ENCODE peak calls at places on chromosomes 11 and 22, in eight cellular contexts. D, T, P, A, Z, H, C and R are unnamed samples.

GRCh38 chr11:65150513-65151271 is 16.4 kb upstream of the SYVN1 start:
- DNase-seq in T (no peak), H (peak; percentile 18), A (peak; percentile 91), C (peak; percentile 98), D (peak; percentile 90), Z (peak; percentile 58), P (peak; percentile 9), R (peak; percentile 45)

GRCh38 chr22:36613958-36614357 is 85.0 kb upstream of the EIF3D start:
- DNase-seq in P (no peak), T (no peak), A (no peak), H (no peak), C (no peak), Z (peak; percentile 9), D (peak; percentile 37), R (no peak)

GRCh38 chr11:69104856-69105395 is 50.8 kb upstream of the SMIM38 start:
- DNase-seq in A (no peak), D (no peak), T (no peak), Z (no peak), C (no peak), P (no peak), H (no peak), R (no peak)

GRCh38 chr11:119488256-119488995 is 65.5 kb upstream of the THY1 start:
- DNase-seq in Z (no peak), P (no peak), C (no peak), D (no peak), T (peak; percentile 8), A (no peak), H (no peak), R (no peak)

GRCh38 chr11:99670268-99670667 is 649.5 kb downstream of the CNTN5 start:
- DNase-seq in C (no peak), P (no peak), Z (no peak), A (no peak), D (no peak), H (no peak), T (peak; percentile 50), R (no peak)

GRCh38 chr11:100761806-100762205 is 74.7 kb downstream of the ARHGAP42 start:
- DNase-seq in H (no peak), P (peak; percentile 16), A (no peak), C (no peak), D (no peak), T (peak; percentile 44), Z (no peak), R (no peak)

GRCh38 chr11:61891331-61892084 is at the start of gene FADS3:
- DNase-seq in T (peak; percentile 90), C (peak; percentile 96), H (peak; percentile 73), A (peak; percentile 65), Z (peak; percentile 70), D (peak; percentile 65), P (peak; percentile 52), R (peak; percentile 35)

GRCh38 chr11:612201-612960 is 3.4 kb downstream of the IRF7 start:
- DNase-seq in H (no peak), A (peak; percentile 41), Z (peak; percentile 28), P (no peak), D (no peak), C (peak; percentile 53), T (peak; percentile 80), R (no peak)

GRCh38 chr11:3147257-3147619 is 17.9 kb downstream of the OSBPL5 start:
- DNase-seq in A (no peak), C (no peak), H (no peak), D (no peak), Z (no peak), T (no peak), P (no peak), R (no peak)

GRCh38 chr11:71977743-71978418 is 20.8 kb upstream of the IL18BP start:
- DNase-seq in P (peak; percentile 45), D (peak; percentile 33), Z (peak; percentile 41), C (peak; percentile 81), H (peak; percentile 48), A (peak; percentile 89), T (no peak), R (peak; percentile 56)

GRCh38 chr11:88175004-88175706 is at the start of gene RAB38:
- DNase-seq in P (no peak), A (peak; percentile 68), H (peak; percentile 18), C (no peak), Z (no peak), D (no peak), T (peak; percentile 66), R (peak; percentile 55)

GRCh38 chr11:61581030-61581928 is at the start of gene SYT7:
- DNase-seq in H (peak; percentile 95), D (peak; percentile 92), Z (peak; percentile 96), P (peak; percentile 90), T (peak; percentile 97), A (peak; percentile 91), C (peak; percentile 99), R (peak; percentile 95)

GRCh38 chr11:77819921-77820564 is 479 bp downstream of the RSF1 start:
- DNase-seq in P (no peak), C (peak; percentile 35), Z (peak; percentile 20), H (peak; percentile 40), T (peak; percentile 64), D (peak; percentile 42), A (no peak), R (no peak)

GRCh38 chr11:5258543-5259262 is 4.1 kb upstream of the HBG2 start:
- DNase-seq in H (no peak), C (no peak), Z (no peak), P (no peak), A (no peak), T (no peak), D (no peak), R (no peak)

GRCh38 chr11:130761560-130762220 is 154.6 kb downstream of the SNX19 start:
- DNase-seq in P (no peak), C (no peak), D (no peak), Z (no peak), H (no peak), A (no peak), T (no peak), R (no peak)

GRCh38 chr22:21624120-21624879 is 5.5 kb downstream of the YDJC start:
- DNase-seq in T (peak; percentile 66), A (peak; percentile 57), H (peak; percentile 62), Z (peak; percentile 18), D (no peak), C (peak; percentile 38), P (no peak), R (no peak)

GRCh38 chr11:4751201-4751600 is 18.5 kb downstream of the OR51F1 start:
- DNase-seq in P (no peak), H (no peak), C (no peak), T (no peak), Z (no peak), D (no peak), A (no peak), R (no peak)

GRCh38 chr11:131609921-131610320 is 239.5 kb downstream of the NTM start:
- DNase-seq in A (no peak), P (no peak), C (no peak), Z (no peak), T (no peak), H (no peak), D (no peak), R (no peak)

GRCh38 chr22:20115691-20116375 is at the start of gene RANBP1:
- DNase-seq in C (no peak), Z (no peak), D (no peak), H (no peak), P (no peak), A (no peak), T (no peak), R (no peak)

GRCh38 chr11:6455070-6455469 is 14.3 kb upstream of the HPX start:
- DNase-seq in T (no peak), A (no peak), C (no peak), Z (no peak), P (no peak), D (no peak), H (no peak), R (no peak)